ENCODE peak calls at places on chromosomes 7 and 10, in six cellular contexts. V, A, D, U, Z and I are unnamed samples. For H3K27me3, the result is how much of the 10 kb centered on the place peaks cover.

GRCh38 chr7:94382746-94383145 is 11.9 kb upstream of the COL1A2 start:
- DNase-seq in V (no peak), A (no peak), D (no peak), U (no peak), Z (no peak), I (no peak)

GRCh38 chr7:157250605-157251228 is 86.1 kb upstream of the DNAJB6 start:
- DNase-seq in V (peak), A (peak), D (no peak), U (peak), Z (no peak), I (no peak)

GRCh38 chr10:89480047-89480446 is 55.3 kb downstream of the SLC16A12 start:
- DNase-seq in V (no peak), A (no peak), D (no peak), U (no peak), Z (no peak), I (no peak)

GRCh38 chr10:130982802-130983201 is 328.7 kb downstream of the TCERG1L start:
- DNase-seq in V (no peak), A (no peak), D (no peak), U (no peak), Z (no peak), I (no peak)

GRCh38 chr10:34178756-34179155 is 636.3 kb downstream of the PARD3 start:
- DNase-seq in V (no peak), A (no peak), D (no peak), U (no peak), Z (no peak), I (no peak)

GRCh38 chr10:124731551-124731950 is 12.6 kb downstream of the FAM53B start:
- DNase-seq in V (no peak), A (no peak), D (no peak), U (peak), Z (no peak), I (no peak)

GRCh38 chr10:88114368-88114767 is 250.9 kb downstream of the PTEN start:
- DNase-seq in V (peak), A (peak), D (no peak), U (peak), Z (peak), I (peak)

GRCh38 chr10:53315709-53316108 is 543.1 kb upstream of the MBL2 start:
- DNase-seq in V (no peak), A (no peak), D (no peak), U (no peak), Z (no peak), I (no peak)

GRCh38 chr10:58743466-58744115 is 230.9 kb downstream of the BICC1 start:
- DNase-seq in V (no peak), A (peak), D (no peak), U (no peak), Z (no peak), I (no peak)

GRCh38 chr7:27210441-27211083 is 10.7 kb upstream of the HOXA13 start:
- DNase-seq in V (no peak), A (peak), D (peak), U (no peak), Z (no peak), I (no peak)

GRCh38 chr10:80168679-80169380 is 36.3 kb downstream of the PLAC9 start:
- DNase-seq in V (no peak), A (peak), D (no peak), U (no peak), Z (peak), I (no peak)

GRCh38 chr7:359776-360361 is 69.9 kb downstream of the FOXL3 start:
- DNase-seq in V (no peak), A (no peak), D (peak), U (no peak), Z (peak), I (no peak)
- H3K4me3 ChIP-seq in V (no peak), A (peak), D (no peak), U (no peak), Z (no peak), I (no peak)

DNA sequence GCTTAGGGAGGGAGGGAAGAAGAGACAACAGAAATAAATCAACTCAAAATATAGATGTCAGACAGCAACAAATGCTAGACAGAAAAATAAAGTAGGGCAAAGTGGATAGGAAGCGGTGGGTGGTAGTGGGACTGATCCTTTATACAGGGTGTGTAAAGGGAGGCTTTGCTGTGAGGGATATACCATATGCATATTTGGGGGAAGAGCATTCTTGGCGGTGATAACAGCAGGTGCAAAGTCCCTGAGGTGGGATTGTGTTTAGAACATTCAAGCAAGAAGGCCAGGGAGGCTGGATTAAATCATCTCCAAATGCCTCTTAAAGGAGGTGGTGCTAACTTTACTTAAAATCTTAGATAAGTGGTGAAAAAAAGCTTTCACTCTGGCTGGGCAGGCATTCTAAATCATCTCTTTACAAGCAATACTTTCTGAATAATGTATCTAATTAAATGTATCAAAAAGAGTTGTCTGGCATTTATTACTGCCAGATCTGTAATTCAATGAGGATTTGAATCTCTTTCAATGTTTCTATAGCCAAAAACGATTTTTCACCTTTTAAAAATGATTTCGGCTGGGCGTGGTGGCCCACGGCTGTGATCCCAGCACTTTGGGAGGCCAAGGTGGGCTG is 9.4 kb upstream of the AKR1B15 start:
- DNase-seq in V (no peak), A (no peak), D (no peak), U (no peak), Z (no peak), I (no peak)
- H3K27me3 ChIP-seq in V (under half), A (under half), D (under half), U (under half), Z (under half), I (under half)

GRCh38 chr7:84524714-84525694 is 330.4 kb upstream of the SEMA3A start:
- DNase-seq in V (no peak), A (no peak), D (peak), U (no peak), Z (no peak), I (no peak)

GRCh38 chr7:84533209-84533608 is 338.6 kb upstream of the SEMA3A start:
- DNase-seq in V (no peak), A (no peak), D (no peak), U (no peak), Z (no peak), I (no peak)

GRCh38 chr7:84532196-84532595 is 337.6 kb upstream of the SEMA3A start:
- DNase-seq in V (no peak), A (no peak), D (no peak), U (no peak), Z (no peak), I (no peak)

GRCh38 chr7:84529480-84530205 is 335.1 kb upstream of the SEMA3A start:
- DNase-seq in V (peak), A (no peak), D (no peak), U (no peak), Z (no peak), I (no peak)

GRCh38 chr7:84528756-84529479 is 334.3 kb upstream of the SEMA3A start:
- DNase-seq in V (no peak), A (no peak), D (no peak), U (no peak), Z (no peak), I (no peak)
- H3K4me3 ChIP-seq in V (no peak), A (no peak), D (no peak), U (no peak), Z (no peak), I (no peak)

DNA sequence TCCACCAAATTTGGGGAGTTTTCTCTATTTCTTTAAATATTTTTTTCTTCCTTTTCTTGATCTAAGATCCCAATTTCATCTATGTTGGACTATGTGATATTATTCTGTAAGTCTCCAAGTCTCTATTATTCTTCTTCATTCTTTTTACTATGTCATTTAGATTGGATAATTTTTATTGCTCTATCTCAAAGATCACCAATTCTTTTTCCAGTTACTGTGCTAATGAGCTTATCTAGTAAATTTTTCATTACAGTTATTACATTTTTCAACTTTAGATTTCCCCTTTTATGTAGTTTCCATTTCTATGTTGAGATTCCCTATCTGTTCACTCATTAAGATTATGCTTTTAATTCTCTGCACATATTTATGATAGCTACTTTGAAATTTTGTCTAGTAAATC is 131.6 kb upstream of the NAMPT start:
- DNase-seq in V (no peak), A (no peak), D (no peak), U (no peak), Z (no peak), I (no peak)
- H3K27me3 ChIP-seq in V (under half), A (under half), D (under half), U (under half), Z (under half), I (under half)